ENCODE peak calls at places on chromosomes 5 and 9, in six cellular contexts. Y is sigmoid colon, S is A549, W is SK-N-SH, A is K562, R is stomach. Q is an unnamed sample. For H3K9me3, the result is how much of the 10 kb centered on the place peaks cover.

GRCh38 chr5:74648835-74649286 is 8.3 kb upstream of the ENC1 start:
- DNase-seq in Y (no peak), S (peak), W (peak), A (peak), R (no peak), Q (no peak)

GRCh38 chr9:9729082-9729481 is 883.7 kb downstream of the PTPRD start:
- DNase-seq in Y (no peak), S (no peak), W (no peak), A (no peak), R (no peak), Q (no peak)

GRCh38 chr9:128999581-129000206 is 28.4 kb downstream of the SH3GLB2 start:
- DNase-seq in Y (no peak), S (no peak), W (no peak), A (no peak), R (no peak), Q (no peak)

GRCh38 chr9:40925149-40925548 is 203.3 kb downstream of the FOXD4L6 start:
- DNase-seq in Y (no peak), S (no peak), W (no peak), A (no peak), R (no peak), Q (no peak)

GRCh38 chr5:125870271-125870670 is 552.9 kb upstream of the GRAMD2B start:
- DNase-seq in Y (no peak), S (no peak), W (peak), A (no peak), R (no peak), Q (no peak)

GRCh38 chr5:143243103-143243502 is 160.4 kb downstream of the NR3C1 start:
- DNase-seq in Y (no peak), S (no peak), W (no peak), A (no peak), R (no peak), Q (no peak)

GRCh38 chr5:179817071-179817840 is 3.4 kb upstream of the SQSTM1 start:
- DNase-seq in Y (no peak), S (no peak), W (no peak), A (no peak), R (no peak), Q (peak)

GRCh38 chr5:135313946-135314345 is 85.1 kb downstream of the MACROH2A1 start:
- DNase-seq in Y (no peak), S (no peak), W (no peak), A (no peak), R (no peak), Q (no peak)

GRCh38 chr9:34179528-34180138 is 790 bp downstream of the UBAP1 start:
- DNase-seq in Y (peak), S (peak), W (no peak), A (peak), R (peak), Q (no peak)

GRCh38 chr5:88474574-88474973 is 205.9 kb upstream of the TMEM161B start:
- DNase-seq in Y (no peak), S (no peak), W (no peak), A (no peak), R (no peak), Q (no peak)

GRCh38 chr5:167307042-167307441 is 984.4 kb upstream of the WWC1 start:
- DNase-seq in Y (no peak), S (no peak), W (no peak), A (no peak), R (no peak), Q (no peak)
- TF ChIP-seq EP300 in Y (no peak), S (no peak), W (no peak), A (no peak), R (no peak), Q (no peak)

GRCh38 chr9:137989156-137989555 is 111.6 kb downstream of the CACNA1B start:
- DNase-seq in Y (peak), S (no peak), W (no peak), A (no peak), R (peak), Q (no peak)
- H3K9me3 ChIP-seq in Y (under half), S (under half), W (under half), A (under half), R (under half), Q (under half)

GRCh38 chr5:31504520-31504919 is 27.4 kb downstream of the DROSHA start:
- DNase-seq in Y (no peak), S (no peak), W (no peak), A (no peak), R (no peak), Q (no peak)
- H3K27ac ChIP-seq in Y (no peak), S (no peak), W (no peak), A (no peak), R (no peak), Q (no peak)

DNA sequence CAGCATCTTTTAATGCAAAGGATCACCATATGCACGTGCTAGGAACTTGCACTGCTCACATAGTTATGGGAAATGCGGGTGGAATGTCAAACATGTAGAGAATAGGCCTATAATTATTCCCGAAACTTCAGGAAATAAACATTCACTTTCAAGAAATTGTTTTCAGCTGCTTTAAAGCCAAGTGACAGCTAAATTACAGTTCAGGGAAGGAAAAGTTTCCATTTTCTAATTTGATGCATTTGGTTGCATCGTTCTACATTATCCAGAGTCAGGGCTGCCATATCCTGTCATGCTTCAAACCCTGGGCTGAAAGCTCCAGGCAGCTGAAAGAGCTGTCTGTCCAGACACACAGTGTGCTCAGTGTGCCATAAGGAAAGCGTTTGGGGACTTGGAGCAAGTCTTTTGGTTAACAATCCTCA is 518.1 kb downstream of the CSNK1G3 start:
- DNase-seq in Y (no peak), S (no peak), W (peak), A (no peak), R (no peak), Q (no peak)
- TF ChIP-seq EP300 in Y (no peak), S (no peak), W (no peak), A (no peak), R (no peak), Q (no peak)

DNA sequence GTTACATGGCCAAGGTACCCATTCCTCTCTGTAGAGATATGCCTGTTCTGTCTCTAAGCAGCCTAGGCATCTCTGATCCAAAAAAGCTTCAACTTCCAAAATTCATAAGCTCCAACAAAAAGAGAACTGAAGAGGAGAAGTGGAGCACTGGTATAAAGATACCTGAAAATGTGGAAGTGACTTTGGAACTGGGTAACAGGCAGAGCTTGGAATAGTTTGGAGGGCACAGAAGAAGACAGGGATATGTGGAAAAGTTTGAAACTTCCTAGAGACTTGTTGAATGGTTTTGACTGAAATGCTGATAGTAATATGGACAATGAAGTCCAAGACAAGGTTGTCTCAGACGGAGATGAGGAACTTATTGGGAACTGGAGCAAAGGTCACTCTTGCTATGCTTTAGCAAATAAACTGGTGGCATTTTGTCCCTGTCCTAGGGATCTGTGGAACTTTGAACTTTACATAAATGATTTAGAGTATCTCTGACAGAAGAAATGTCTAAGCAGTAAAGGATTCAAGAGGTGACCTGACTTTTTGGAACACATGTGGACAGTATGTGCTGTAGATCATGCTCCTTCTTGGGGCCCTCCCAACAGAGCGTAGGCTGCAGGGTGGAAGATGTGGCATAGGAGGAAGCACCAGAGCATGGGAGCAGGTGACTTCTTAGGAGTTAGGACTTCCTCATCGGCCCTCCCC is 162.2 kb upstream of the TRIM32 start:
- DNase-seq in Y (no peak), S (no peak), W (no peak), A (no peak), R (no peak), Q (no peak)
- H3K9me3 ChIP-seq in Y (under half), S (under half), W (under half), A (under half), R (under half), Q (under half)